ENCODE peak calls at places on chromosomes 16 and 17, in nine cellular contexts. G is NB4, M is K562, T is right lobe of liver, H is uterus, O is adrenal gland, J is tibial nerve, U is IMR-90, L is endothelial cell of umbilical vein. W is an unnamed sample.

GRCh38 chr16:85947511-85948509 is 48.8 kb downstream of the IRF8 start:
- DNase-seq in G (peak; percentile 68), M (no peak), T (no peak), H (no peak), O (no peak), J (no peak), U (no peak), L (no peak), W (peak; percentile 43)

GRCh38 chr17:66673668-66674276 is 161.1 kb upstream of the CACNG5 start:
- DNase-seq in G (peak; percentile 24), M (no peak), T (no peak), H (peak; percentile 43), O (peak; percentile 42), J (peak; percentile 74), U (peak; percentile 72), L (peak; percentile 68), W (peak; percentile 59)

GRCh38 chr17:152860-153420 is 15.6 kb downstream of the SCGB1C2 start:
- DNase-seq in G (no peak), M (no peak), T (peak; percentile 46), H (no peak), O (peak; percentile 14), J (no peak), U (no peak), L (no peak), W (no peak)

GRCh38 chr17:18160128-18160856 is 23.3 kb upstream of the ALKBH5 start:
- DNase-seq in G (no peak), M (no peak), T (no peak), H (no peak), O (no peak), J (no peak), U (no peak), L (no peak), W (no peak)

GRCh38 chr16:53103811-53104210 is 49.0 kb downstream of the CHD9 start:
- DNase-seq in G (no peak), M (no peak), T (no peak), H (no peak), O (no peak), J (no peak), U (no peak), L (no peak), W (no peak)

GRCh38 chr16:72989203-72989991 is 58.5 kb downstream of the ZFHX3 start:
- DNase-seq in G (no peak), M (no peak), T (no peak), H (no peak), O (no peak), J (peak; percentile 58), U (peak; percentile 93), L (peak; percentile 45), W (no peak)

GRCh38 chr17:70096861-70097260 is 21.8 kb downstream of the KCNJ16 start:
- DNase-seq in G (no peak), M (no peak), T (no peak), H (no peak), O (no peak), J (no peak), U (no peak), L (no peak), W (no peak)

GRCh38 chr16:85532147-85532546 is 81.0 kb upstream of the GSE1 start:
- DNase-seq in G (no peak), M (no peak), T (no peak), H (no peak), O (no peak), J (no peak), U (no peak), L (no peak), W (no peak)

GRCh38 chr17:38465420-38466345 is 37.4 kb downstream of the ARHGAP23 start:
- DNase-seq in G (no peak), M (peak; percentile 20), T (no peak), H (peak; percentile 72), O (peak; percentile 93), J (peak; percentile 50), U (peak; percentile 71), L (no peak), W (peak; percentile 42)

GRCh38 chr16:9437115-9437514 is 345.7 kb downstream of the HAPSTR1 start:
- DNase-seq in G (peak; percentile 13), M (peak; percentile 31), T (no peak), H (no peak), O (no peak), J (no peak), U (no peak), L (no peak), W (no peak)

GRCh38 chr17:54968954-54969400 is 412 bp downstream of the STXBP4 start:
- DNase-seq in G (peak; percentile 46), M (no peak), T (no peak), H (no peak), O (peak; percentile 49), J (no peak), U (peak; percentile 50), L (no peak), W (no peak)

GRCh38 chr17:199806-200603 is 18.6 kb upstream of the DOC2B start:
- DNase-seq in G (no peak), M (no peak), T (peak; percentile 74), H (no peak), O (peak; percentile 68), J (no peak), U (no peak), L (peak; percentile 85), W (no peak)

GRCh38 chr17:82647593-82648164 is 565 bp downstream of the WDR45B start:
- DNase-seq in G (peak; percentile 32), M (peak; percentile 84), T (peak; percentile 69), H (peak; percentile 57), O (peak; percentile 47), J (no peak), U (no peak), L (peak; percentile 20), W (peak; percentile 42)

GRCh38 chr16:27214084-27214961 is 11.0 kb downstream of the KDM8 start:
- DNase-seq in G (no peak), M (no peak), T (peak; percentile 86), H (no peak), O (no peak), J (no peak), U (no peak), L (no peak), W (peak; percentile 66)

GRCh38 chr16:49661465-49662187 is 194.3 kb downstream of the ZNF423 start:
- DNase-seq in G (no peak), M (no peak), T (no peak), H (no peak), O (no peak), J (no peak), U (no peak), L (no peak), W (no peak)

GRCh38 chr16:85253127-85253941 is 141.1 kb upstream of the CIBAR2 start:
- DNase-seq in G (peak; percentile 74), M (peak; percentile 89), T (peak; percentile 91), H (peak; percentile 53), O (peak; percentile 63), J (peak; percentile 57), U (peak; percentile 29), L (peak; percentile 28), W (peak; percentile 70)

GRCh38 chr16:11014159-11014558 is 69.8 kb downstream of the CLEC16A start:
- DNase-seq in G (no peak), M (no peak), T (no peak), H (no peak), O (no peak), J (no peak), U (peak; percentile 92), L (no peak), W (no peak)

GRCh38 chr17:65074778-65075250 is 18.3 kb upstream of the GNA13 start:
- DNase-seq in G (no peak), M (peak; percentile 28), T (peak; percentile 68), H (peak; percentile 51), O (peak; percentile 87), J (no peak), U (peak; percentile 68), L (peak; percentile 94), W (no peak)

GRCh38 chr16:63938661-63939060 is 1183.2 kb downstream of the CDH11 start:
- DNase-seq in G (no peak), M (no peak), T (no peak), H (no peak), O (no peak), J (no peak), U (no peak), L (no peak), W (no peak)

GRCh38 chr17:41917957-41918391 is 777 bp downstream of the ACLY start:
- DNase-seq in G (peak; percentile 55), M (peak; percentile 64), T (peak; percentile 80), H (peak; percentile 61), O (peak; percentile 51), J (peak; percentile 16), U (peak; percentile 31), L (peak; percentile 57), W (peak; percentile 64)

GRCh38 chr17:41915566-41915965 is 3.2 kb downstream of the ACLY start:
- DNase-seq in G (no peak), M (no peak), T (no peak), H (no peak), O (no peak), J (no peak), U (no peak), L (no peak), W (no peak)

GRCh38 chr17:41919165-41919817 is 540 bp upstream of the ACLY start:
- DNase-seq in G (no peak), M (peak; percentile 73), T (peak; percentile 68), H (no peak), O (peak; percentile 72), J (peak; percentile 55), U (no peak), L (no peak), W (no peak)

GRCh38 chr17:41918392-41919164 is at the start of gene ACLY:
- DNase-seq in G (peak; percentile 97), M (peak; percentile 99), T (peak; percentile 98), H (peak; percentile 98), O (peak; percentile 97), J (peak; percentile 94), U (peak; percentile 95), L (peak; percentile 96), W (peak; percentile 98)

GRCh38 chr17:41917192-41917591 is 1.6 kb downstream of the ACLY start:
- DNase-seq in G (peak; percentile 18), M (no peak), T (no peak), H (no peak), O (no peak), J (peak; percentile 28), U (peak; percentile 59), L (peak; percentile 29), W (no peak)
- TF ChIP-seq POLR2A in G (no peak), M (no peak), T (no peak), H (no peak), O (no peak), J (no peak), U (peak; percentile 70), L (no peak), W (no peak)

GRCh38 chr17:6639651-6640535 is 618 bp downstream of the KIAA0753 start:
- DNase-seq in G (peak; percentile 55), M (peak; percentile 9), T (peak; percentile 64), H (no peak), O (peak; percentile 49), J (no peak), U (peak; percentile 38), L (peak; percentile 7), W (no peak)
- TF ChIP-seq CTCF in G (no peak), M (no peak), T (no peak), H (no peak), O (no peak), J (no peak), U (no peak), L (no peak), W (no peak)

GRCh38 chr17:45228985-45229517 is 7.4 kb downstream of the FMNL1 start:
- DNase-seq in G (peak; percentile 98), M (peak; percentile 73), T (peak; percentile 88), H (peak; percentile 92), O (peak; percentile 67), J (peak; percentile 85), U (peak; percentile 96), L (no peak), W (peak; percentile 70)
- TF ChIP-seq POLR2A in G (no peak), M (no peak), T (no peak), H (no peak), O (no peak), J (no peak), U (peak; percentile 37), L (no peak), W (no peak)

GRCh38 chr17:44197980-44198720 is 1.5 kb downstream of the ATXN7L3 start:
- DNase-seq in G (peak; percentile 87), M (peak; percentile 62), T (no peak), H (no peak), O (no peak), J (peak; percentile 51), U (peak; percentile 41), L (peak; percentile 30), W (no peak)
- TF ChIP-seq CTCF in G (peak; percentile 27), M (peak; percentile 60), T (no peak), H (no peak), O (no peak), J (no peak), U (peak; percentile 33), L (no peak), W (no peak)

W was measured in stomach.